ENCODE peak calls at places on chromosomes 16 and 17, in seven cellular contexts. J is psoas muscle, W is fibroblast of lung, N is brain microvascular endothelial cell, M is gastrocnemius medialis, O is body of pancreas, Z is astrocyte. U is an unnamed sample. For H3K27me3, the result is how much of the 10 kb centered on the place peaks cover.

GRCh38 chr16:61653544-61653943 is 382.7 kb downstream of the CDH8 start:
- DNase-seq in J (no peak), W (no peak), N (no peak), M (no peak), O (no peak), Z (no peak), U (no peak)

GRCh38 chr17:7292729-7293128 is 1.7 kb downstream of the YBX2 start:
- DNase-seq in J (no peak), W (no peak), N (no peak), M (peak), O (no peak), Z (no peak), U (no peak)

GRCh38 chr17:48717367-48718161 is 4.8 kb downstream of the PRAC1 start:
- DNase-seq in J (no peak), W (no peak), N (no peak), M (no peak), O (no peak), Z (no peak), U (no peak)

GRCh38 chr16:34078697-34079096 is 619.3 kb downstream of the TP53TG3F start:
- DNase-seq in J (no peak), W (peak), N (no peak), M (no peak), O (no peak), Z (peak), U (peak)

GRCh38 chr16:70298988-70299938 is at the start of gene DDX19B:
- DNase-seq in J (peak), W (peak), N (peak), M (peak), O (peak), Z (peak), U (no peak)

GRCh38 chr16:83420206-83420760 is 387.5 kb upstream of the HSBP1 start:
- DNase-seq in J (no peak), W (peak), N (peak), M (no peak), O (no peak), Z (peak), U (no peak)

GRCh38 chr17:42027540-42027889 is 7.6 kb downstream of the NKIRAS2 start:
- DNase-seq in J (no peak), W (no peak), N (no peak), M (no peak), O (no peak), Z (no peak), U (no peak)

GRCh38 chr17:78535285-78536197 is 41.7 kb downstream of the DNAH17 start:
- DNase-seq in J (no peak), W (no peak), N (no peak), M (no peak), O (no peak), Z (no peak), U (no peak)

GRCh38 chr17:17414316-17414937 is 62.4 kb upstream of the MED9 start:
- DNase-seq in J (peak), W (peak), N (no peak), M (peak), O (peak), Z (peak), U (no peak)

GRCh38 chr17:45131616-45132301 is 556 bp downstream of the PLCD3 start:
- DNase-seq in J (peak), W (no peak), N (no peak), M (no peak), O (peak), Z (no peak), U (no peak)

GRCh38 chr17:850828-851759 is 68.9 kb downstream of the MRM3 start:
- DNase-seq in J (peak), W (peak), N (peak), M (peak), O (no peak), Z (no peak), U (no peak)

GRCh38 chr17:17425591-17425990 is 51.2 kb upstream of the MED9 start:
- DNase-seq in J (no peak), W (no peak), N (no peak), M (no peak), O (no peak), Z (no peak), U (no peak)

GRCh38 chr17:28193241-28193640 is 125.8 kb upstream of the TMEM97 start:
- DNase-seq in J (peak), W (no peak), N (no peak), M (peak), O (peak), Z (no peak), U (no peak)

GRCh38 chr16:84874983-84875382 is 55.2 kb downstream of the CRISPLD2 start:
- DNase-seq in J (no peak), W (no peak), N (no peak), M (no peak), O (no peak), Z (no peak), U (no peak)

GRCh38 chr17:74916136-74916850 is 6.8 kb downstream of the USH1G start:
- DNase-seq in J (no peak), W (no peak), N (no peak), M (no peak), O (no peak), Z (no peak), U (no peak)

GRCh38 chr17:40517981-40518380 is 16.6 kb upstream of the TNS4 start:
- DNase-seq in J (no peak), W (no peak), N (no peak), M (no peak), O (no peak), Z (no peak), U (no peak)

GRCh38 chr16:65774350-65774749 is 592.1 kb upstream of the CDH5 start:
- DNase-seq in J (no peak), W (no peak), N (no peak), M (no peak), O (no peak), Z (no peak), U (no peak)

GRCh38 chr17:57946798-57947358 is 8.3 kb downstream of the CUEDC1 start:
- DNase-seq in J (no peak), W (peak), N (peak), M (peak), O (peak), Z (peak), U (peak)

GRCh38 chr16:19071811-19072777 is 4.7 kb downstream of the COQ7 start:
- DNase-seq in J (peak), W (peak), N (peak), M (peak), O (peak), Z (peak), U (no peak)

GRCh38 chr17:72254808-72255449 is 134.1 kb downstream of the SOX9 start:
- DNase-seq in J (no peak), W (no peak), N (no peak), M (no peak), O (no peak), Z (peak), U (no peak)

GRCh38 chr16:84548971-84549844 is 44.7 kb upstream of the MEAK7 start:
- DNase-seq in J (no peak), W (no peak), N (no peak), M (no peak), O (no peak), Z (no peak), U (no peak)

GRCh38 chr17:73952136-73952497 is 251.4 kb upstream of the RPL38 start:
- DNase-seq in J (no peak), W (no peak), N (no peak), M (no peak), O (no peak), Z (no peak), U (no peak)

GRCh38 chr17:80504671-80505413 is 28.4 kb upstream of the NPTX1 start:
- DNase-seq in J (no peak), W (no peak), N (peak), M (no peak), O (no peak), Z (peak), U (no peak)

GRCh38 chr16:88508868-88509748 is 56.0 kb downstream of the ZFPM1 start:
- DNase-seq in J (no peak), W (no peak), N (no peak), M (no peak), O (peak), Z (no peak), U (no peak)

GRCh38 chr17:51820252-51820651 is 338.3 kb downstream of the CA10 start:
- DNase-seq in J (no peak), W (no peak), N (no peak), M (no peak), O (no peak), Z (no peak), U (no peak)

GRCh38 chr17:47267354-47267828 is 13.8 kb downstream of the ITGB3 start:
- DNase-seq in J (no peak), W (peak), N (peak), M (no peak), O (no peak), Z (peak), U (peak)

GRCh38 chr17:62781826-62782225 is 26.3 kb downstream of the MARCHF10 start:
- DNase-seq in J (no peak), W (peak), N (peak), M (no peak), O (no peak), Z (peak), U (no peak)

GRCh38 chr16:56910114-56910511 is 21.8 kb upstream of the HERPUD1 start:
- DNase-seq in J (no peak), W (no peak), N (no peak), M (no peak), O (no peak), Z (no peak), U (no peak)
- H3K27ac ChIP-seq in J (peak), W (no peak), N (peak), M (peak), O (no peak), Z (peak), U (peak)

GRCh38 chr17:81871387-81872120 is 417 bp upstream of the ARHGDIA start:
- DNase-seq in J (peak), W (peak), N (peak), M (peak), O (peak), Z (peak), U (peak)
- TF ChIP-seq CTCF in J (peak), W (peak), N (peak), M (peak), O (no peak), Z (no peak), U (peak)

GRCh38 chr17:34650361-34650760 is 71.0 kb downstream of the TMEM132E start:
- DNase-seq in J (no peak), W (no peak), N (no peak), M (no peak), O (no peak), Z (no peak), U (no peak)

GRCh38 chr17:34647511-34647910 is 68.1 kb downstream of the TMEM132E start:
- DNase-seq in J (no peak), W (no peak), N (no peak), M (no peak), O (no peak), Z (no peak), U (no peak)

GRCh38 chr17:34644941-34645550 is 65.7 kb downstream of the TMEM132E start:
- DNase-seq in J (no peak), W (no peak), N (no peak), M (no peak), O (no peak), Z (no peak), U (no peak)

GRCh38 chr17:34641368-34641767 is 62.0 kb downstream of the TMEM132E start:
- DNase-seq in J (no peak), W (no peak), N (no peak), M (no peak), O (no peak), Z (no peak), U (no peak)

DNA sequence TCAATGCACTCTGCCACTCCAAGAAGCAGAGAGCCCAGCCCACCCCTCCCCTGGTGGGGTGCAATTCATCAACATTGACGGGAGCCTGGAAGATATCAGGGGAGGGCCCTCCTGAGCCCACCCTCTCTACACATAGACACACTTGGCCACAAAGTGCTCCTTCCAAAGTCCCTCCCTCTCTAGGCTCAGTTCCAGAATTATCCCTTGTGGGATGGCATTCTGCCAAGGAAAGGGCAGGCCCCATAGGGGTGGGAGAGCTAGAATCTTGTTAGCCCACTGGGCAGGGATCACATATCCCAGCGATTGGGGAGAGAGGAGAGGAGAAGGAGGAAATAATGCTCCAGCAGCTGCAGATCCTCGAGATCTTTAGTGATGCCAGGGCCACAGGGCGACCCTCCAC is 66.3 kb downstream of the TMEM132E start:
- DNase-seq in J (no peak), W (no peak), N (no peak), M (no peak), O (no peak), Z (no peak), U (no peak)
- H3K27me3 ChIP-seq in J (under half), W (under half), N (under half), M (under half), O (under half), Z (under half), U (under half)

GRCh38 chr16:49575352-49576172 is 202.0 kb downstream of the C16orf78 start:
- DNase-seq in J (no peak), W (no peak), N (no peak), M (peak), O (no peak), Z (no peak), U (no peak)
- H3K27ac ChIP-seq in J (peak), W (no peak), N (no peak), M (peak), O (no peak), Z (no peak), U (no peak)

GRCh38 chr16:25575363-25575762 is 116.4 kb upstream of the HS3ST4 start:
- DNase-seq in J (no peak), W (no peak), N (no peak), M (no peak), O (no peak), Z (no peak), U (no peak)
- TF ChIP-seq CTCF in J (no peak), W (no peak), N (no peak), M (no peak), O (no peak), Z (no peak), U (no peak)

GRCh38 chr17:36814958-36815357 is 122.3 kb upstream of the LHX1 start:
- DNase-seq in J (no peak), W (no peak), N (no peak), M (no peak), O (no peak), Z (no peak), U (no peak)
- H3K27me3 ChIP-seq in J (half or more), W (under half), N (under half), M (under half), O (under half), Z (half or more), U (under half)

GRCh38 chr17:76569607-76570279 is 15.9 kb downstream of the ST6GALNAC2 start:
- DNase-seq in J (peak), W (no peak), N (no peak), M (peak), O (peak), Z (no peak), U (no peak)
- H3K27ac ChIP-seq in J (peak), W (no peak), N (no peak), M (peak), O (peak), Z (no peak), U (no peak)

GRCh38 chr17:39229274-39229913 is 3.6 kb upstream of the STAC2 start:
- DNase-seq in J (no peak), W (no peak), N (peak), M (no peak), O (no peak), Z (peak), U (no peak)
- TF ChIP-seq CTCF in J (no peak), W (no peak), N (no peak), M (no peak), O (no peak), Z (no peak), U (no peak)

DNA sequence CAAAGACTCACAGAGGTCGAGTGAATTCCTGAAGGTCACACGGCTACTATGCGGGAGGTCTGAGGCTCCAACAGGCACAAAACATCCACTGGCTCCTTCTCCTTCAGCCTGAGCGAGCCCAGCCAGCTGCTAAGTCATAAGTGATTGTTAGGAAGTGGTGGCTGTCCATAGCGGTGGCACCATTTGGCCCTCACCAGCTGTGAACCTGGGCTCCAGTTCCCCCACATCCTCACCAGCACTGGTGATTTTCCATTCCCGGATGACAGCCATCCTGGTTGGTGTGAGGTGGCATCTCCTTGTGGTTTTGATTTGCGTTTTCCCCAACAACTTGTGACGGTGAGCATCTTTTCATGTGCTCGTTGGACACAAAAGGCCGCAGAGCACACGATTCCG is 302.8 kb downstream of the FOXL1 start:
- DNase-seq in J (no peak), W (no peak), N (no peak), M (no peak), O (no peak), Z (no peak), U (no peak)
- H3K27me3 ChIP-seq in J (under half), W (under half), N (under half), M (under half), O (under half), Z (under half), U (under half)

U was measured in AG04450.